ENCODE peak calls at places on chromosomes 2 and 18, in seven cellular contexts. K, A, E, G, Q, L and P are unnamed samples. For H3K4me1 and H3K36me3, the result is how much of the 10 kb centered on the place peaks cover.

GRCh38 chr2:226581004-226581403 is 218.6 kb downstream of the IRS1 start:
- DNase-seq in K (no peak), A (no peak), E (no peak), G (no peak), Q (no peak), L (no peak), P (no peak)

GRCh38 chr2:36357506-36358316 is 2.1 kb downstream of the CRIM1 start:
- DNase-seq in K (no peak), A (peak), E (peak), G (peak), Q (peak), L (peak), P (peak)

GRCh38 chr2:109242654-109243331 is 113.8 kb downstream of the SH3RF3 start:
- DNase-seq in K (no peak), A (peak), E (peak), G (no peak), Q (peak), L (no peak), P (no peak)

GRCh38 chr2:173048901-173049661 is 26.6 kb upstream of the MAP3K20 start:
- DNase-seq in K (peak), A (peak), E (peak), G (no peak), Q (peak), L (peak), P (no peak)

GRCh38 chr18:2147866-2148265 is 423.4 kb downstream of the METTL4 start:
- DNase-seq in K (no peak), A (peak), E (peak), G (no peak), Q (peak), L (peak), P (no peak)

GRCh38 chr2:21754164-21754788 is 630.5 kb downstream of the TDRD15 start:
- DNase-seq in K (no peak), A (no peak), E (no peak), G (no peak), Q (no peak), L (no peak), P (no peak)

GRCh38 chr2:24024018-24024417 is 14.1 kb downstream of the MFSD2B start:
- DNase-seq in K (peak), A (peak), E (no peak), G (peak), Q (no peak), L (no peak), P (peak)

GRCh38 chr2:171939058-171939753 is 16.9 kb downstream of the HAT1 start:
- DNase-seq in K (no peak), A (no peak), E (no peak), G (no peak), Q (no peak), L (no peak), P (no peak)

GRCh38 chr2:235055891-235056516 is 104.2 kb downstream of the SH3BP4 start:
- DNase-seq in K (peak), A (no peak), E (no peak), G (peak), Q (no peak), L (peak), P (no peak)

GRCh38 chr2:40416486-40416885 is 35.4 kb downstream of the SLC8A1 start:
- DNase-seq in K (no peak), A (no peak), E (no peak), G (no peak), Q (no peak), L (no peak), P (no peak)

GRCh38 chr18:42860011-42860410 is 255.5 kb downstream of the RIT2 start:
- DNase-seq in K (no peak), A (no peak), E (no peak), G (no peak), Q (no peak), L (peak), P (no peak)

GRCh38 chr2:101415220-101415619 is 27.9 kb upstream of the CREG2 start:
- DNase-seq in K (no peak), A (no peak), E (no peak), G (no peak), Q (no peak), L (no peak), P (no peak)

GRCh38 chr2:43133336-43133707 is 93.1 kb downstream of the ZFP36L2 start:
- DNase-seq in K (no peak), A (no peak), E (no peak), G (no peak), Q (no peak), L (no peak), P (no peak)

GRCh38 chr2:43133708-43134570 is 92.5 kb downstream of the ZFP36L2 start:
- DNase-seq in K (no peak), A (no peak), E (no peak), G (no peak), Q (peak), L (no peak), P (peak)

GRCh38 chr2:43131051-43131889 is 95.1 kb downstream of the ZFP36L2 start:
- DNase-seq in K (peak), A (peak), E (peak), G (peak), Q (peak), L (peak), P (peak)

GRCh38 chr2:43131890-43132522 is 94.4 kb downstream of the ZFP36L2 start:
- DNase-seq in K (no peak), A (no peak), E (no peak), G (no peak), Q (no peak), L (no peak), P (no peak)

GRCh38 chr2:43132523-43133301 is 93.7 kb downstream of the ZFP36L2 start:
- DNase-seq in K (no peak), A (no peak), E (no peak), G (no peak), Q (no peak), L (no peak), P (peak)
- H3K4me1 ChIP-seq in K (under half), A (under half), E (half or more), G (under half), Q (under half), L (under half), P (half or more)

GRCh38 chr2:238446371-238446770 is 19.6 kb downstream of the ASB1 start:
- DNase-seq in K (no peak), A (no peak), E (no peak), G (no peak), Q (no peak), L (no peak), P (no peak)

GRCh38 chr2:238448031-238448955 is 21.6 kb downstream of the ASB1 start:
- DNase-seq in K (no peak), A (no peak), E (no peak), G (no peak), Q (no peak), L (no peak), P (no peak)

GRCh38 chr2:238449909-238450417 is 23.2 kb downstream of the ASB1 start:
- DNase-seq in K (no peak), A (peak), E (peak), G (no peak), Q (peak), L (peak), P (peak)

GRCh38 chr2:238450440-238450861 is 23.7 kb downstream of the ASB1 start:
- DNase-seq in K (no peak), A (peak), E (peak), G (no peak), Q (no peak), L (no peak), P (no peak)

DNA sequence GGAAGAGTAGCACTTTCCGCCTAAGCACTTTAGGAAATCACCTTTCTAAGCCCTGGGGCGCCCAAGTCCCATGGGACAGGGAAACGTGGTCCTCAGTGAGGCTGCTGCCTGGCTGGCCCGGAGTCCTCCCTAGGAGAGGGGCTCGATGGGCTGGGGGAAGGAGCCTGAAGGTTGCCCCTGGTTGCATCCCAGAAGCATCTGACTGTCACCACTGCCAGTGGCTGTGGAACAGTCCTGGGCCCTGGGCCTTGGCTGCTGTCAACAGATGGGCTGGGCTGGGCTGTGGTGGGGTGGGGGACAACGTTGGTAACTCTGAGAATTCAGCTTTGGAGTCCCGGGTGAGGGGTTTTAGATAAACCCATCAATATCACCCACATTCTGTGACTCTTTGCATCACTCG is 22.5 kb downstream of the ASB1 start:
- DNase-seq in K (no peak), A (no peak), E (no peak), G (no peak), Q (no peak), L (no peak), P (no peak)
- H3K36me3 ChIP-seq in K (half or more), A (half or more), E (under half), G (under half), Q (under half), L (under half), P (half or more)

DNA sequence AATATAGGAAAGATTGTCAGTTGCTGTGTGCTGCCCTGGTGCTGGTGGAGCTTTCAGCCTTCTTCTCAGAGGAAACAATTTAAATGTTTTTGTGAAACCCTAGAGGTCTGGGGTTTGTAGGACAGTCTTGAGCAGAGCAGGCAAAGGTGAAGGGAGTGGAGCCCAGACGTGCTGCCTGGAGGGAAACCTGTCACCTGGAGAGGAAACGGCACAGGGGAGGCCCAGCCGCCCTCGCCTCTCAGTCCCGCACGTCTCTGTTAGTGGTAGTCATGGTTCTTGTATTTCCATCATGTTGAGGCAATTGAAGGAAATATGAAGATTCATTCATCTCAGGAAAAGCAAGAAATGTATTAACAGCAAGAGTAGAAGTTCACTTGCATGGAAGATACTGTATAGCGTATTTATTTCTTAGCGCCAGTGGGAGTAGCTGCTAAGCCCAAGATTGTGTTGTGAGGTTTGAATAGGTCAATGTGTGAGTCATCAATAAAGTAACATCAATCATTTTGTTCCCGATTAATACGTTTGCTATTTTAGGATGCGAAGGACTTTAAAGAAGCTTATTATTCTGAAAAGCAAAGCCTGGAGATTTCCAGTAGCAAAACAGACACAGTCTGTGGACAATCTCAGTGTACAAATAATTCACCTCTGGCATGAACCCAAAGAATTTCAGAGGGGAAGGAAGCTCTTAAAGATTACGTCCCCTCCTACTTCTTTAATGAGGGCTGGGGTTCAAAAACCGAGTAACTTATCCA is 70.4 kb downstream of the LRRFIP1 start:
- DNase-seq in K (no peak), A (no peak), E (no peak), G (no peak), Q (no peak), L (no peak), P (no peak)
- H3K4me1 ChIP-seq in K (half or more), A (half or more), E (half or more), G (under half), Q (under half), L (half or more), P (half or more)

DNA sequence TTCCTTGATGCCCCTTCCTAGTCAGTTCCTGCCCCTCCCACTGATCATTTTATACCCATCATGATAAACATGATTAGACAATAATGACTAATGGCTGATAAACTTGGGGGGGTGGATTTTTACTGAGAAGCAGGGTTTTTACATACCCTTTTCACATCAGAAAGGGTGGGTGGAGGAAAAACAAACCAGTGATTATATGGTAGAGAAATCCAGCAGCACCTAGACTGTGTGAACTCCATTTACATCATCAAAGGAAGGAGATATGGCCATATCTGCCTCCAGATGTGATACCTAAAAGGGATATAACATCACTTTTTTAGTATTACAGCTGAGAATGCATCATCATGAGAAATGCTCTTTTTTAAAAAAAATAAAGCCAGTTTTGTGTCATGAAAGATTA is 89.9 kb downstream of the ANKRD12 start:
- DNase-seq in K (no peak), A (no peak), E (no peak), G (no peak), Q (no peak), L (no peak), P (no peak)
- H3K36me3 ChIP-seq in K (under half), A (half or more), E (half or more), G (under half), Q (under half), L (under half), P (half or more)

GRCh38 chr18:56975276-56975675 is 171.6 kb upstream of the BOD1L2 start:
- DNase-seq in K (no peak), A (no peak), E (no peak), G (no peak), Q (no peak), L (no peak), P (no peak)
- H3K4me1 ChIP-seq in K (under half), A (under half), E (under half), G (under half), Q (under half), L (under half), P (under half)

GRCh38 chr2:159063677-159064076 is 95.2 kb downstream of the TANC1 start:
- DNase-seq in K (no peak), A (no peak), E (no peak), G (no peak), Q (no peak), L (no peak), P (no peak)
- H3K36me3 ChIP-seq in K (under half), A (under half), E (under half), G (under half), Q (under half), L (under half), P (under half)

GRCh38 chr2:66477125-66477842 is 42.4 kb downstream of the MEIS1 start:
- DNase-seq in K (peak), A (no peak), E (no peak), G (no peak), Q (no peak), L (no peak), P (no peak)

GRCh38 chr2:66466435-66466834 is 31.5 kb downstream of the MEIS1 start:
- DNase-seq in K (no peak), A (no peak), E (no peak), G (no peak), Q (no peak), L (no peak), P (no peak)

GRCh38 chr2:66469219-66469902 is 34.4 kb downstream of the MEIS1 start:
- DNase-seq in K (no peak), A (no peak), E (no peak), G (no peak), Q (no peak), L (no peak), P (no peak)

GRCh38 chr2:66470199-66470598 is 35.3 kb downstream of the MEIS1 start:
- DNase-seq in K (no peak), A (no peak), E (no peak), G (no peak), Q (no peak), L (no peak), P (no peak)

GRCh38 chr2:66472225-66472843 is 37.4 kb downstream of the MEIS1 start:
- DNase-seq in K (no peak), A (no peak), E (no peak), G (no peak), Q (no peak), L (no peak), P (no peak)
- H3K4me1 ChIP-seq in K (under half), A (under half), E (half or more), G (under half), Q (under half), L (under half), P (under half)

GRCh38 chr2:45984366-45984765 is 312.8 kb upstream of the EPAS1 start:
- DNase-seq in K (no peak), A (no peak), E (no peak), G (no peak), Q (no peak), L (no peak), P (no peak)

GRCh38 chr2:45983213-45983612 is 314.0 kb upstream of the EPAS1 start:
- DNase-seq in K (no peak), A (no peak), E (no peak), G (no peak), Q (no peak), L (no peak), P (no peak)

GRCh38 chr2:45981388-45981930 is 315.7 kb upstream of the EPAS1 start:
- DNase-seq in K (no peak), A (no peak), E (no peak), G (no peak), Q (no peak), L (no peak), P (no peak)

GRCh38 chr2:45980161-45980852 is 316.9 kb upstream of the EPAS1 start:
- DNase-seq in K (no peak), A (no peak), E (no peak), G (no peak), Q (no peak), L (no peak), P (no peak)

GRCh38 chr2:45982096-45982495 is 315.1 kb upstream of the EPAS1 start:
- DNase-seq in K (no peak), A (no peak), E (no peak), G (no peak), Q (no peak), L (no peak), P (no peak)
- H3K36me3 ChIP-seq in K (under half), A (under half), E (under half), G (under half), Q (under half), L (under half), P (under half)

GRCh38 chr2:113907297-113907696 is 17.4 kb downstream of the ACTR3 start:
- DNase-seq in K (no peak), A (no peak), E (no peak), G (no peak), Q (no peak), L (no peak), P (no peak)

GRCh38 chr2:113899166-113899565 is 9.3 kb downstream of the ACTR3 start:
- DNase-seq in K (no peak), A (no peak), E (no peak), G (no peak), Q (no peak), L (no peak), P (no peak)

GRCh38 chr2:113896791-113897190 is 6.9 kb downstream of the ACTR3 start:
- DNase-seq in K (no peak), A (no peak), E (no peak), G (no peak), Q (no peak), L (no peak), P (no peak)

GRCh38 chr2:113906647-113907046 is 16.8 kb downstream of the ACTR3 start:
- DNase-seq in K (no peak), A (no peak), E (no peak), G (no peak), Q (no peak), L (no peak), P (no peak)

GRCh38 chr2:113901943-113902342 is 12.1 kb downstream of the ACTR3 start:
- DNase-seq in K (no peak), A (no peak), E (no peak), G (no peak), Q (no peak), L (no peak), P (no peak)
- H3K4me1 ChIP-seq in K (under half), A (half or more), E (half or more), G (under half), Q (under half), L (under half), P (half or more)

GRCh38 chr2:47870668-47871540 is 35.4 kb downstream of the FBXO11 start:
- DNase-seq in K (no peak), A (no peak), E (no peak), G (no peak), Q (no peak), L (no peak), P (no peak)
- H3K36me3 ChIP-seq in K (under half), A (under half), E (under half), G (under half), Q (under half), L (under half), P (under half)